ENCODE peak calls at places on chromosomes 16 and 17, in eight cellular contexts. U, X, B, C, P, O, R and E are unnamed samples. For H3K4me1 and H3K9me3, the result is how much of the 10 kb centered on the place peaks cover.

GRCh38 chr16:21703589-21704174 is 39.9 kb downstream of the OTOA start:
- DNase-seq in C (no peak), B (no peak), R (no peak), X (no peak), O (no peak), U (no peak), P (no peak), E (no peak)

GRCh38 chr17:73196500-73196899 is 3.6 kb downstream of the COG1 start:
- DNase-seq in B (peak), X (peak), P (no peak), O (no peak), R (no peak), U (no peak), C (no peak), E (peak)

GRCh38 chr17:73933871-73934270 is 269.6 kb upstream of the RPL38 start:
- DNase-seq in R (no peak), O (no peak), X (no peak), U (no peak), P (no peak), B (no peak), C (no peak), E (no peak)

GRCh38 chr17:65627892-65628622 is 66.6 kb upstream of the AXIN2 start:
- DNase-seq in O (no peak), C (peak), B (peak), X (peak), P (peak), R (peak), U (peak), E (no peak)

GRCh38 chr17:31610301-31610910 is 218.9 kb downstream of the RAB11FIP4 start:
- DNase-seq in O (no peak), X (no peak), C (no peak), P (no peak), B (no peak), U (no peak), R (no peak), E (no peak)

GRCh38 chr16:89981414-89981813 is 32.9 kb downstream of the DEF8 start:
- DNase-seq in C (no peak), B (no peak), X (no peak), O (no peak), P (no peak), U (no peak), R (no peak), E (no peak)

GRCh38 chr16:24748242-24748641 is 18.8 kb downstream of the TNRC6A start:
- DNase-seq in X (no peak), O (no peak), U (peak), B (no peak), C (peak), P (peak), R (peak), E (no peak)

GRCh38 chr16:86398622-86399021 is 111.7 kb upstream of the FOXF1 start:
- DNase-seq in O (no peak), X (no peak), C (peak), U (peak), R (peak), P (no peak), B (no peak), E (no peak)

GRCh38 chr17:9444687-9445086 is 130.9 kb downstream of the STX8 start:
- DNase-seq in C (peak), P (no peak), B (no peak), R (peak), O (no peak), U (no peak), X (no peak), E (no peak)

GRCh38 chr17:63609820-63610573 is 9.3 kb downstream of the TACO1 start:
- DNase-seq in U (no peak), B (no peak), O (no peak), P (no peak), C (no peak), X (no peak), R (no peak), E (no peak)

DNA sequence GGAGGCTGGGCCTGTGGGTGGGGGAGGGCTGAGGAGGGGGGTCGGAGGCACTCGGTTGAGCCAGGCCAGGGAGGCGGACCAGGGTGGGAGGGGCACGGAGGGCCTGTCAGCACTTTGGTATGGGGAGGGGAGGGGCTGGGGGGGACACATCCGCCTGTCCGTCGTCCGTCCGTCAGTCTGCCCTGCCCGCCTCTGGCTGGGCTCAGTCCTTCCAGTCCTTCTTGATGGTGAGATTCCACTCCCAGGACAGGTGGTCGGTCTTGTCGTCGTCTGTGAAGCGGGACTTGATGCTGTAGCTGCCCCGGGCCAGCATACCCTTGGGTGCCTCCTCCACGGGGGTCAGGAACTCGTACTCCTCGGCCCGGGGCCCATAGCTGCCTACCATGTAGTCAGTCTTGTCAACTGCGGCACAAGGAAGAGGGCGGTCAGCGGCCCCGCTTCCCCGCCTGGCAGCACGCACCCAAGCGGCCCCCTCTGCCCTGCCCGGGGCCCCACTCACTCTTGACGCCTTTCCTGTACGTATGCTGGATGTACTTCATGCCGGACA is 2.4 kb downstream of the ARHGDIA start:
- DNase-seq in U (peak), C (peak), P (peak), X (no peak), B (peak), R (peak), O (no peak), E (peak)
- H3K4me1 ChIP-seq in U (under half), C (under half), P (under half), X (under half), B (half or more), R (under half), O (under half), E (under half)

DNA sequence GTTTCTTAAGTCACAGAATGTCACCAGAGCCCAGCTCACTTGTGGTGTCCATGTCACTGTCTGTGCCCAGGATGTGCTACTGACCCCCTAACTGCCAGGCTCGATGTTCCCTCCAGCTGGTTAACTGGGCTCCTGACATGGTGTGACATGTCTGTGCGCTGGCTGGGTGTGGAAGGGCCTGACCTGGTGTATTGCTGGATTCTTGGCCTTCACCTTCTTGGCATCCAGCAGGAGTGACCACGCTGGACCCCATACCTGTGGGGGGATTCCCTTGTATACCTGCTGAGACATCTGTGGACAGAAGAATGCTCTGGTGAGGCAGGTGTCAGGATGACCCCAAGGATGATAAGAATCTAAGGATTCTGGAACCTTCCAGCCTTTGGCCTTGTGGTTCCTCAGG is 1690.1 kb downstream of the TP53TG3F start:
- DNase-seq in C (no peak), R (no peak), X (no peak), P (no peak), B (no peak), U (no peak), O (no peak), E (no peak)
- H3K9me3 ChIP-seq in C (under half), R (under half), X (under half), P (under half), B (under half), U (under half), O (half or more), E (under half)

GRCh38 chr16:568401-569258 is 1.1 kb upstream of the PIGQ start:
- DNase-seq in C (no peak), R (no peak), U (no peak), B (peak), P (no peak), X (no peak), O (no peak), E (no peak)
- H3K4me3 ChIP-seq in C (no peak), R (no peak), U (peak), B (no peak), P (peak), X (no peak), O (no peak), E (peak)

GRCh38 chr17:44348988-44349364 is 3.9 kb downstream of the GRN start:
- DNase-seq in R (no peak), U (no peak), O (no peak), C (no peak), B (no peak), P (no peak), X (no peak), E (no peak)
- H3K4me1 ChIP-seq in R (under half), U (under half), O (under half), C (under half), B (under half), P (under half), X (under half), E (under half)

GRCh38 chr17:69669441-69670178 is 255.1 kb downstream of the MAP2K6 start:
- DNase-seq in O (no peak), B (no peak), X (no peak), C (peak), R (peak), P (no peak), U (no peak), E (no peak)
- H3K9me3 ChIP-seq in O (under half), B (under half), X (under half), C (under half), R (under half), P (under half), U (under half), E (under half)